ENCODE peak calls at places on chromosomes 3 and 15, in eight cellular contexts. B is T-helper 17 cell, I is nucleus accumbens, P is HL-60, T is fibroblast of lung, F is left cardiac atrium, K is cardiac fibroblast, U is amniotic stem cell. Z is an unnamed sample.

GRCh38 chr15:71752604-71753289 is 57.6 kb upstream of the NR2E3 start:
- DNase-seq in I (no peak), F (no peak), K (peak), T (peak), U (peak), B (no peak), P (no peak), Z (peak)

GRCh38 chr3:195868336-195868865 is 40.0 kb downstream of the TNK2 start:
- DNase-seq in P (no peak), K (no peak), F (no peak), B (no peak), I (no peak), U (no peak), T (no peak), Z (no peak)

GRCh38 chr3:134803051-134803505 is 8.0 kb downstream of the EPHB1 start:
- DNase-seq in F (no peak), B (no peak), T (no peak), P (no peak), U (no peak), I (no peak), K (no peak), Z (no peak)

GRCh38 chr3:114850913-114851312 is 296.2 kb downstream of the ZBTB20 start:
- DNase-seq in U (no peak), P (no peak), F (no peak), B (no peak), T (no peak), I (no peak), K (no peak), Z (no peak)

GRCh38 chr3:156448300-156448699 is 106.6 kb downstream of the SSR3 start:
- DNase-seq in T (peak), F (no peak), U (peak), K (peak), P (no peak), I (no peak), B (no peak), Z (no peak)

GRCh38 chr15:61237400-61237799 is 8.3 kb upstream of the RORA start:
- DNase-seq in I (no peak), K (no peak), T (no peak), P (no peak), B (no peak), U (no peak), F (no peak), Z (no peak)

GRCh38 chr15:81940467-81941451 is 105.1 kb downstream of the MEX3B start:
- DNase-seq in P (no peak), B (no peak), I (no peak), U (peak), T (peak), F (no peak), K (peak), Z (no peak)

GRCh38 chr3:46484911-46485696 is 12.7 kb upstream of the RTP3 start:
- DNase-seq in P (no peak), T (no peak), F (no peak), B (no peak), U (no peak), I (no peak), K (no peak), Z (no peak)

GRCh38 chr3:184659797-184660301 is 52.0 kb downstream of the MAGEF1 start:
- DNase-seq in P (no peak), B (no peak), I (no peak), U (no peak), K (peak), T (no peak), F (peak), Z (no peak)

GRCh38 chr3:10941972-10942371 is 50.6 kb upstream of the SLC6A1 start:
- DNase-seq in K (no peak), I (peak), T (no peak), F (no peak), U (no peak), P (peak), B (no peak), Z (no peak)

GRCh38 chr15:68599560-68600071 is 20.8 kb downstream of the CORO2B start:
- DNase-seq in I (peak), F (peak), B (no peak), U (peak), P (no peak), T (peak), K (peak), Z (no peak)

GRCh38 chr3:83218383-83219200 is 1457.1 kb upstream of the GBE1 start:
- DNase-seq in B (no peak), U (no peak), T (no peak), K (no peak), I (no peak), P (no peak), F (no peak), Z (no peak)

GRCh38 chr15:74196175-74196574 is 6.4 kb downstream of the STRA6 start:
- DNase-seq in P (no peak), K (peak), F (peak), T (peak), B (no peak), I (peak), U (peak), Z (no peak)

GRCh38 chr3:50410185-50410584 is 50.9 kb upstream of the TMEM115 start:
- DNase-seq in P (no peak), T (no peak), I (no peak), K (no peak), B (no peak), F (no peak), U (no peak), Z (no peak)

GRCh38 chr3:45665101-45665572 is 24.1 kb upstream of the SACM1L start:
- DNase-seq in I (no peak), K (peak), P (peak), U (no peak), T (peak), F (no peak), B (peak), Z (no peak)

GRCh38 chr3:186589115-186589514 is 18.6 kb downstream of the DNAJB11 start:
- DNase-seq in U (no peak), F (no peak), T (peak), K (peak), P (no peak), B (no peak), I (no peak), Z (no peak)

GRCh38 chr3:152193673-152194267 is 75.0 kb upstream of the MBNL1 start:
- DNase-seq in P (peak), K (no peak), I (no peak), U (no peak), T (no peak), B (no peak), F (no peak), Z (no peak)

GRCh38 chr3:65597225-65597951 is 441.3 kb downstream of the MAGI1 start:
- DNase-seq in T (peak), K (peak), B (no peak), P (no peak), F (peak), I (peak), U (no peak), Z (no peak)

GRCh38 chr3:42936157-42936981 is 30.4 kb downstream of the ZNF662 start:
- DNase-seq in F (peak), P (no peak), T (peak), I (peak), K (peak), B (no peak), U (no peak), Z (no peak)

GRCh38 chr3:187112934-187113793 is 26.1 kb downstream of the RPL39L start:
- DNase-seq in T (peak), F (no peak), U (no peak), B (no peak), K (peak), P (no peak), I (no peak), Z (peak)

GRCh38 chr3:42118762-42119361 is 27.7 kb downstream of the TRAK1 start:
- DNase-seq in F (no peak), T (peak), P (peak), B (no peak), K (peak), U (no peak), I (no peak), Z (no peak)

GRCh38 chr15:72751751-72752455 is 31.7 kb downstream of the ADPGK start:
- DNase-seq in K (peak), U (no peak), I (no peak), F (peak), B (no peak), P (peak), T (no peak), Z (no peak)

GRCh38 chr15:63243776-63244175 is 33.6 kb upstream of the APH1B start:
- DNase-seq in B (no peak), P (no peak), F (no peak), T (no peak), I (no peak), U (no peak), K (no peak), Z (no peak)

GRCh38 chr15:80967451-80967850 is 22.2 kb downstream of the MESD start:
- DNase-seq in I (no peak), F (no peak), T (peak), K (peak), B (no peak), P (no peak), U (no peak), Z (no peak)

GRCh38 chr3:101848754-101849713 is at the start of gene NFKBIZ:
- DNase-seq in F (peak), I (peak), P (peak), U (peak), B (peak), K (peak), T (peak), Z (no peak)

GRCh38 chr3:37593796-37594195 is 267.9 kb upstream of the CTDSPL start:
- DNase-seq in B (no peak), I (no peak), K (no peak), P (no peak), U (no peak), T (no peak), F (no peak), Z (no peak)

GRCh38 chr3:57026918-57027317 is 33.5 kb upstream of the SPATA12 start:
- DNase-seq in B (no peak), K (peak), T (peak), P (peak), F (no peak), I (no peak), U (no peak), Z (no peak)

GRCh38 chr3:104992618-104993017 is 374.1 kb upstream of the ALCAM start:
- DNase-seq in K (no peak), I (no peak), P (no peak), T (no peak), F (no peak), U (no peak), B (no peak), Z (no peak)

GRCh38 chr3:63910873-63911272 is 1.3 kb downstream of the SCAANT1 start:
- DNase-seq in B (no peak), I (no peak), T (peak), F (no peak), K (no peak), U (no peak), P (no peak), Z (no peak)

GRCh38 chr15:44427756-44428724 is 611 bp downstream of the CTDSPL2 start:
- DNase-seq in T (no peak), B (no peak), I (no peak), K (peak), F (no peak), P (no peak), U (no peak), Z (no peak)

GRCh38 chr3:148930785-148931184 is 60.6 kb upstream of the GYG1 start:
- DNase-seq in K (no peak), F (no peak), U (no peak), B (no peak), P (no peak), I (no peak), T (peak), Z (no peak)

GRCh38 chr3:128400683-128401082 is 66.0 kb downstream of the DNAJB8 start:
- DNase-seq in U (no peak), I (no peak), P (no peak), F (no peak), T (no peak), B (no peak), K (no peak), Z (no peak)

GRCh38 chr3:29463306-29463705 is 182.4 kb downstream of the RBMS3 start:
- DNase-seq in T (no peak), B (no peak), P (no peak), K (no peak), F (no peak), U (no peak), I (no peak), Z (no peak)

GRCh38 chr3:65666426-65667091 is 372.2 kb downstream of the MAGI1 start:
- DNase-seq in P (no peak), F (no peak), T (no peak), B (no peak), I (no peak), U (no peak), K (no peak), Z (no peak)

GRCh38 chr3:14402304-14402811 is at the start of gene SLC6A6:
- DNase-seq in I (peak), B (peak), T (peak), F (peak), P (peak), U (peak), K (peak), Z (no peak)

GRCh38 chr3:129016366-129016724 is 15.2 kb downstream of the EFCC1 start:
- DNase-seq in P (peak), U (no peak), B (peak), I (no peak), F (no peak), K (no peak), T (no peak), Z (no peak)

Z was measured in Panc1.